ENCODE peak calls at places on chromosomes 6 and 20, in six cellular contexts. P, X, A, B, E and O are unnamed samples.
A peak's percentile ranks its signal among the peaks of the same experiment; 100 is the strongest.

GRCh38 chr6:8269856-8270454 is 165.4 kb downstream of the SLC35B3 start:
- DNase-seq in A (no peak), B (no peak), E (no peak), P (no peak), X (no peak), O (no peak)

GRCh38 chr6:48151142-48151541 is 40.1 kb upstream of the PTCHD4 start:
- DNase-seq in E (no peak), A (no peak), X (no peak), B (no peak), P (no peak), O (no peak)

GRCh38 chr6:145809211-145809610 is 5.4 kb downstream of the FBXO30 start:
- DNase-seq in X (no peak), P (no peak), B (no peak), E (no peak), A (no peak), O (no peak)

GRCh38 chr6:40349566-40350192 is 237.5 kb downstream of the LRFN2 start:
- DNase-seq in B (no peak), A (no peak), P (no peak), E (no peak), X (no peak), O (no peak)

GRCh38 chr20:10590950-10591349 is 82.8 kb downstream of the JAG1 start:
- DNase-seq in P (no peak), A (no peak), B (no peak), E (no peak), X (no peak), O (no peak)

GRCh38 chr20:58651548-58651822 is 402 bp downstream of the STX16 start:
- DNase-seq in P (no peak), X (no peak), B (no peak), A (no peak), E (no peak), O (no peak)

GRCh38 chr20:62970307-62971210 is 18.1 kb downstream of the SLC17A9 start:
- DNase-seq in A (no peak), P (no peak), B (no peak), E (no peak), X (no peak), O (no peak)

GRCh38 chr20:62304331-62305148 is 1.7 kb downstream of the ADRM1 start:
- DNase-seq in E (no peak), B (no peak), A (no peak), X (no peak), P (no peak), O (no peak)

GRCh38 chr20:22403860-22404608 is 180.3 kb downstream of the FOXA2 start:
- DNase-seq in B (no peak), X (no peak), A (no peak), E (no peak), P (no peak), O (no peak)

GRCh38 chr6:159730277-159730676 is 3.0 kb downstream of the WTAP start:
- DNase-seq in A (no peak), P (no peak), X (no peak), B (no peak), E (no peak), O (no peak)

GRCh38 chr6:139338845-139339244 is 35.6 kb downstream of the CITED2 start:
- DNase-seq in A (no peak), X (no peak), B (no peak), E (no peak), P (peak; percentile 70), O (no peak)

GRCh38 chr6:1771324-1771723 is 161.6 kb downstream of the FOXC1 start:
- DNase-seq in X (no peak), E (no peak), B (no peak), P (no peak), A (peak; percentile 37), O (no peak)

GRCh38 chr6:66558189-66558588 is 851.2 kb upstream of the EYS start:
- DNase-seq in B (no peak), E (no peak), X (no peak), A (no peak), P (no peak), O (no peak)

DNA sequence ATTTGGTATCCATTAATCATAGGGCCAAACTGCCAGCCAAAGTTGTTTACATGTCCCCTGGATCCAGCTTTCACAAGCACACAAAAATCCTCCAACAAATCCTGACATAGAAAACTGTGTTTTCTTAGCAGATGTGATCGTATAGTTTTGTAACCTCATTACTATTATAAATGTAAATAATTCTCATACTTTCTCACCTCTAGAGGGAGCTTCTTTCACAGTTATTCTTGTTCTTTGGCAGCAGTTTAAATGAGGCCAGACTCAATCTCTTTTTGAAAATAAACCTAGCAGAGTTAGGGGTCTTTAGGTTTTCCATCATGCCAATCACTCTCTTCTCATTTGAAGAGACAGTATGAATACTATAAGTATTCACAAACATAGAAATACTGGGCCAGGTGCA is 17.0 kb upstream of the ZNF318 start:
- DNase-seq in A (no peak), E (no peak), X (no peak), B (no peak), P (no peak), O (no peak)
- TF ChIP-seq CTCF in A (no peak), E (no peak), X (no peak), B (no peak), P (peak; percentile 39), O (no peak)

GRCh38 chr6:13427838-13428527 is 59.4 kb downstream of the GFOD1 start:
- DNase-seq in P (no peak), B (no peak), A (no peak), E (no peak), X (peak; percentile 85), O (no peak)

GRCh38 chr6:13427346-13427745 is 60.1 kb downstream of the GFOD1 start:
- DNase-seq in E (no peak), X (no peak), B (no peak), A (no peak), P (no peak), O (no peak)

GRCh38 chr6:13429406-13429753 is 58.0 kb downstream of the GFOD1 start:
- DNase-seq in X (no peak), P (no peak), E (no peak), B (no peak), A (no peak), O (no peak)

GRCh38 chr6:13431059-13431656 is 56.2 kb downstream of the GFOD1 start:
- DNase-seq in B (no peak), E (no peak), X (no peak), P (no peak), A (no peak), O (no peak)

DNA sequence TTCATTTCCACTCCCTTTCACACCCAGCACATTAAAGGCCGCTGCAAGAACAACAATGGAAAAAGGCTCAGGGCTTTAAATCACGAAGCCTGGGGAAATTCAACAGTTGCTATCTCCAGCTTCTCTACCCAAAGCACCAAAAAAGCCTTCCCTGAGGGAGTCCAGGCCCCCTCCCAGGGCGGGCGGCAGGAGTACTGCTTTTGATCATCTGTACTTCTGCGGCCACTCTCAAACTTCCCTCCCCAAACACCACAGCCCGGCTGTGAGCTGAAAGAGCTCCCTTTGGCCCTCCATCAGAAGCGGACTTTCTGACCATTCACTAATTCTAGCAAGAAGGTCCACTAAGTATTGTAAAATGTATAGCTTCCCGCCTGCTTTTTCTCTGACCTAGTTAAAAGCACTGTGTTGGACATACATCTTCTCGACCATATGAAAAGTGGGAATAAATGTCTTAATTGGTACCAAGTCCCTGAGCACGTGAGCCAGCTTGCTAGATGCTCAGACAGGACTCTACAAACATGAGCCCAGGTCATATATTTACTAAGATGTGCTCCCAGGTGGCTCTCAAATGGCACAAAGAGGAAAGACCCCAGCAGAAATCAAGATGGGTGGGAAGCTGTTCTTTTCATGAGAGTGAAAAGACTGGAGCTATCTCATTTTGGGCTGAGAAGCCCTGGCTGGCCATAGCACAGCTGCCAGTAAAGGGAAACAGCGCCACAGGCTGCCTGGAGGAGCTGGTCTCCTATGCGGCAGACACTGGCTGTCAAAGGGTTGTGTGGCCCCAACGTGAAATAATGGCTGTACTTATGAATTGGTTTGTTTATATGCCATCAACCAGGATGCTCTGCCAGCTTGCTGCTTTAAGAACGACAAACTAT is 58.6 kb downstream of the GFOD1 start:
- DNase-seq in B (no peak), E (no peak), X (no peak), A (no peak), P (no peak), O (no peak)
- TF ChIP-seq CTCF in B (no peak), E (no peak), X (no peak), A (no peak), P (no peak), O (no peak)

DNA sequence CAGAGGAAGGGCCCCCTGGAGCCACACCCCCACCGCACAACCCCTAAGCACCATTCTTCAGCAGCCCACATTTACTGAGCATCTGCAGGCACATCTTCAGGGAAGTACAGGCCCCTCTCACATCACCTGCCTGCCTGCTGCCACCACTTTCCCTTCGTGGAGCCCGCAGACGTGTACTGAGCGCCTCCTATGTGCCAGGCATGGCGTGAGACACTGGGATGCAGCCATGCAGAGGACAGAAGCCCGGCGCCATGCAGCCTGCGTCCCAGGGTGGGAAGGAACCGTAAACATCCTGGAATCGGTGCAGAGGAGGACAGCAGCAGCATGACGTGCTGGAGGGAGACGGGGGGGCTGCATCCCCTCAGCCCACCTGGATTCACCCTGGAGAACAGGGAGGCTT is 78.1 kb downstream of the GRM4 start:
- DNase-seq in P (no peak), A (no peak), X (no peak), E (peak; percentile 51), B (peak; percentile 37), O (no peak)
- TF ChIP-seq CTCF in P (peak; percentile 33), A (peak; percentile 22), X (peak; percentile 3), E (no peak), B (no peak), O (no peak)

GRCh38 chr6:51936536-51936935 is 150.9 kb downstream of the PKHD1 start:
- DNase-seq in A (no peak), E (no peak), X (no peak), P (no peak), B (no peak), O (no peak)

GRCh38 chr6:51932956-51933355 is 154.5 kb downstream of the PKHD1 start:
- DNase-seq in P (no peak), X (no peak), E (no peak), B (no peak), A (no peak), O (no peak)

GRCh38 chr6:51936941-51937340 is 150.5 kb downstream of the PKHD1 start:
- DNase-seq in P (no peak), X (no peak), B (no peak), A (no peak), E (no peak), O (no peak)

GRCh38 chr6:51930602-51931001 is 156.8 kb downstream of the PKHD1 start:
- DNase-seq in E (no peak), P (no peak), B (no peak), A (no peak), X (no peak), O (no peak)

GRCh38 chr6:51934098-51934497 is 153.3 kb downstream of the PKHD1 start:
- DNase-seq in A (no peak), P (no peak), E (peak; percentile 11), X (no peak), B (no peak), O (no peak)
- TF ChIP-seq CTCF in A (peak; percentile 22), P (peak; percentile 13), E (no peak), X (no peak), B (no peak), O (no peak)

GRCh38 chr6:121236984-121237383 is 97.3 kb downstream of the TBC1D32 start:
- DNase-seq in B (no peak), P (no peak), E (no peak), A (no peak), X (no peak), O (no peak)
- TF ChIP-seq CTCF in B (no peak), P (no peak), E (no peak), A (no peak), X (no peak), O (no peak)